ENCODE peak calls at places on chromosomes 13 and 19, in six cellular contexts. B is GM13976, K is nephron progenitor cell, R is thoracic aorta, I is T-helper 17 cell, Q is dorsolateral prefrontal cortex. C is an unnamed sample.

GRCh38 chr13:113538689-113539058 is 45.9 kb upstream of the TFDP1 start:
- DNase-seq in I (no peak), K (no peak), Q (no peak), B (no peak), R (no peak), C (no peak)

GRCh38 chr13:98972627-98973026 is 5.2 kb downstream of the DOCK9 start:
- DNase-seq in K (no peak), R (no peak), B (no peak), Q (no peak), I (no peak), C (peak)

GRCh38 chr19:3196933-3197205 is 11.1 kb downstream of the NCLN start:
- DNase-seq in R (no peak), I (no peak), B (no peak), Q (no peak), K (no peak), C (no peak)

GRCh38 chr13:67048084-67048792 is 181.9 kb downstream of the PCDH9 start:
- DNase-seq in B (peak), I (no peak), Q (no peak), R (no peak), K (no peak), C (peak)

GRCh38 chr13:75222031-75222430 is 259.9 kb downstream of the TBC1D4 start:
- DNase-seq in Q (no peak), K (no peak), B (no peak), R (no peak), I (no peak), C (no peak)

GRCh38 chr13:43792456-43792855 is 5.7 kb upstream of the ENOX1 start:
- DNase-seq in B (no peak), I (no peak), K (no peak), Q (no peak), R (no peak), C (no peak)

GRCh38 chr13:42454749-42455148 is 119.2 kb upstream of the TNFSF11 start:
- DNase-seq in K (no peak), B (no peak), I (no peak), Q (no peak), R (no peak), C (no peak)

GRCh38 chr13:90420683-90421082 is 926.8 kb upstream of the MIR17HG start:
- DNase-seq in I (no peak), K (no peak), R (no peak), B (no peak), Q (no peak), C (no peak)

GRCh38 chr19:13112555-13112954 is 4.0 kb downstream of the TRMT1 start:
- DNase-seq in K (no peak), I (no peak), Q (no peak), R (no peak), B (no peak), C (no peak)

GRCh38 chr13:29922896-29923295 is 72.5 kb upstream of the UBL3 start:
- DNase-seq in K (no peak), R (no peak), Q (no peak), B (no peak), I (no peak), C (no peak)

GRCh38 chr19:40936755-40937154 is 54.3 kb upstream of the CYP2B6 start:
- DNase-seq in Q (no peak), K (no peak), R (no peak), I (no peak), B (no peak), C (no peak)

GRCh38 chr19:3368848-3369336 is 2.5 kb downstream of the NFIC start:
- DNase-seq in R (no peak), K (no peak), B (no peak), Q (no peak), I (no peak), C (no peak)

GRCh38 chr19:33108161-33108560 is 23.8 kb upstream of the WDR88 start:
- DNase-seq in I (no peak), R (no peak), Q (no peak), B (no peak), K (no peak), C (no peak)

GRCh38 chr19:46860846-46861690 is at the start of gene ARHGAP35:
- DNase-seq in I (peak), R (no peak), B (peak), Q (no peak), K (peak), C (no peak)

GRCh38 chr13:30796833-30797601 is 61.7 kb downstream of the ALOX5AP start:
- DNase-seq in I (no peak), K (no peak), Q (no peak), B (peak), R (no peak), C (no peak)

GRCh38 chr19:6066661-6067646 is 43.3 kb downstream of the RFX2 start:
- DNase-seq in Q (peak), K (peak), I (peak), B (no peak), R (peak), C (peak)

GRCh38 chr13:59658027-59658735 is 505.5 kb downstream of the DIAPH3 start:
- DNase-seq in K (no peak), B (no peak), R (no peak), Q (no peak), I (no peak), C (no peak)

GRCh38 chr19:3852614-3853254 is 16.1 kb downstream of the ZFR2 start:
- DNase-seq in B (no peak), Q (no peak), R (no peak), K (no peak), I (no peak), C (no peak)

GRCh38 chr19:2207991-2208860 is 27.9 kb downstream of the PLEKHJ1 start:
- DNase-seq in K (peak), R (peak), I (no peak), Q (no peak), B (peak), C (no peak)

GRCh38 chr19:7415163-7415856 is 66.6 kb downstream of the ARHGEF18 start:
- DNase-seq in K (no peak), B (no peak), Q (no peak), R (no peak), I (no peak), C (no peak)

GRCh38 chr13:50526771-50527567 is 316.5 kb downstream of the DLEU7 start:
- DNase-seq in R (no peak), B (no peak), K (no peak), Q (peak), I (no peak), C (no peak)

C was measured in pulmonary artery endothelial cell.